ENCODE peak calls at places on chromosome X, in ten cellular contexts. I is heart left ventricle; E is stimulated activated CD4-positive, alpha-beta T cell treated with anti-CD3 and anti-CD28 coated beads, TNF-alpha, amount 100 ng/mL, for 24 hours; H is aorta; K is neural crest cell; C is ELF-1; W is CD8-positive, alpha-beta memory T cell; O is hippocampal formation; L is activated CD8-positive, alpha-beta memory T cell treated with anti-CD3 and anti-CD28 coated beads for 4 hours; M is activated T-helper 1 cell treated with anti-CD3 and anti-CD28 coated beads, Interleukin-2, amount 50 U/mL, for 16 hours. Z is an unnamed sample.

GRCh38 chrX:135010921-135011320 is 11.4 kb downstream of the RTL8B start:
- DNase-seq in I (no peak), E (no peak), H (no peak), K (no peak), C (peak; percentile 40), W (no peak), O (no peak), L (no peak), M (no peak), Z (no peak)

GRCh38 chrX:153582896-153583295 is 16.0 kb downstream of the CCNQ start:
- DNase-seq in I (peak; percentile 53), E (peak; percentile 38), H (no peak), K (peak; percentile 16), C (peak; percentile 82), W (peak; percentile 57), O (no peak), L (peak; percentile 35), M (peak; percentile 44), Z (peak; percentile 38)

GRCh38 chrX:49956313-49956712 is 33.9 kb downstream of the CLCN5 start:
- DNase-seq in I (no peak), E (no peak), H (no peak), K (no peak), C (no peak), W (no peak), O (no peak), L (no peak), M (no peak), Z (no peak)

GRCh38 chrX:1011632-1012283 is 200.7 kb downstream of the CRLF2 start:
- DNase-seq in I (no peak), E (no peak), H (no peak), K (no peak), C (peak; percentile 34), W (no peak), O (no peak), L (no peak), M (no peak), Z (no peak)

GRCh38 chrX:34300871-34301270 is 168.8 kb upstream of the FAM47A start:
- DNase-seq in I (no peak), E (no peak), H (no peak), K (peak; percentile 50), C (peak; percentile 45), W (no peak), O (no peak), L (no peak), M (no peak), Z (no peak)

GRCh38 chrX:71489540-71489939 is 43.4 kb upstream of the OGT start:
- DNase-seq in I (no peak), E (no peak), H (no peak), K (no peak), C (no peak), W (no peak), O (no peak), L (no peak), M (no peak), Z (no peak)

GRCh38 chrX:78997870-78998558 is 52.8 kb downstream of the P2RY10 start:
- DNase-seq in I (no peak), E (no peak), H (no peak), K (no peak), C (no peak), W (peak; percentile 21), O (no peak), L (no peak), M (no peak), Z (peak; percentile 9)

GRCh38 chrX:106611682-106612402 is at the start of gene RADX:
- DNase-seq in I (peak; percentile 82), E (peak; percentile 70), H (peak; percentile 91), K (peak; percentile 72), C (peak; percentile 93), W (peak; percentile 83), O (peak; percentile 72), L (peak; percentile 72), M (peak; percentile 75), Z (peak; percentile 67)

GRCh38 chrX:32673193-32673592 is 538.2 kb downstream of the DMD start:
- DNase-seq in I (no peak), E (no peak), H (no peak), K (no peak), C (peak; percentile 8), W (no peak), O (no peak), L (no peak), M (no peak), Z (no peak)

GRCh38 chrX:70479970-70480659 is 35.5 kb downstream of the DLG3 start:
- DNase-seq in I (peak; percentile 41), E (no peak), H (no peak), K (no peak), C (peak; percentile 39), W (no peak), O (no peak), L (no peak), M (no peak), Z (no peak)

GRCh38 chrX:109830157-109830703 is 97.2 kb upstream of the ACSL4 start:
- DNase-seq in I (no peak), E (no peak), H (no peak), K (no peak), C (no peak), W (no peak), O (no peak), L (no peak), M (no peak), Z (no peak)

GRCh38 chrX:120791013-120791643 is 84.5 kb downstream of the CT47B1 start:
- DNase-seq in I (peak; percentile 56), E (no peak), H (peak; percentile 80), K (no peak), C (no peak), W (no peak), O (no peak), L (no peak), M (no peak), Z (no peak)

GRCh38 chrX:110402091-110402854 is 43.6 kb downstream of the RTL9 start:
- DNase-seq in I (peak; percentile 45), E (no peak), H (no peak), K (no peak), C (peak; percentile 84), W (no peak), O (no peak), L (no peak), M (no peak), Z (no peak)

GRCh38 chrX:149650162-149650561 is 18.6 kb upstream of the TMEM185A start:
- DNase-seq in I (no peak), E (no peak), H (no peak), K (no peak), C (no peak), W (no peak), O (no peak), L (no peak), M (no peak), Z (no peak)

GRCh38 chrX:40864972-40865371 is 129.6 kb upstream of the MED14 start:
- DNase-seq in I (no peak), E (no peak), H (no peak), K (no peak), C (no peak), W (no peak), O (no peak), L (no peak), M (no peak), Z (no peak)

GRCh38 chrX:17580529-17581155 is 156.7 kb upstream of the SCML1 start:
- DNase-seq in I (no peak), E (no peak), H (no peak), K (no peak), C (no peak), W (no peak), O (no peak), L (no peak), M (no peak), Z (no peak)

GRCh38 chrX:57417827-57418226 is 131.3 kb downstream of the FAAH2 start:
- DNase-seq in I (no peak), E (no peak), H (no peak), K (no peak), C (no peak), W (no peak), O (no peak), L (no peak), M (no peak), Z (no peak)

GRCh38 chrX:31546130-31546529 is 474.3 kb upstream of the FTHL17 start:
- DNase-seq in I (no peak), E (no peak), H (no peak), K (no peak), C (peak; percentile 14), W (no peak), O (no peak), L (no peak), M (no peak), Z (no peak)

GRCh38 chrX:46376246-46376885 is 168.9 kb downstream of the ZNF674 start:
- DNase-seq in I (no peak), E (no peak), H (no peak), K (no peak), C (peak; percentile 84), W (no peak), O (no peak), L (peak; percentile 8), M (no peak), Z (no peak)

GRCh38 chrX:119272882-119273806 is 37.1 kb downstream of the PGRMC1 start:
- DNase-seq in I (peak; percentile 60), E (no peak), H (peak; percentile 77), K (no peak), C (peak; percentile 97), W (peak; percentile 47), O (no peak), L (peak; percentile 6), M (peak; percentile 31), Z (no peak)

GRCh38 chrX:101749436-101749835 is 89.8 kb upstream of the ARMCX2 start:
- DNase-seq in I (no peak), E (no peak), H (no peak), K (no peak), C (no peak), W (no peak), O (no peak), L (no peak), M (no peak), Z (no peak)